ENCODE peak calls at places on chromosomes 3 and 15, in ten cellular contexts. N, U, J, V, C, I, D, B, P and R are unnamed samples.

GRCh38 chr15:90086868-90087268 is 15.4 kb downstream of the IDH2 start:
- DNase-seq in V (no peak), J (peak), I (peak), C (no peak), B (no peak), D (no peak), P (peak), U (peak), N (no peak), R (no peak)

GRCh38 chr3:56930706-56931105 is 129.0 kb upstream of the ARHGEF3 start:
- DNase-seq in C (peak), D (no peak), J (no peak), V (no peak), N (no peak), I (no peak), B (no peak), U (no peak), P (no peak), R (no peak)

GRCh38 chr3:46490338-46491084 is 7.3 kb upstream of the RTP3 start:
- DNase-seq in P (peak), B (no peak), J (no peak), V (no peak), C (no peak), D (no peak), N (no peak), I (no peak), U (no peak), R (no peak)

GRCh38 chr15:92949604-92950249 is 49.6 kb downstream of the CHD2 start:
- DNase-seq in B (no peak), J (no peak), D (no peak), N (no peak), P (no peak), C (peak), V (no peak), I (no peak), U (no peak), R (no peak)

GRCh38 chr3:111901617-111902016 is 42.6 kb downstream of the PHLDB2 start:
- DNase-seq in J (no peak), P (no peak), N (no peak), I (no peak), V (no peak), D (no peak), B (no peak), U (no peak), C (no peak), R (no peak)

GRCh38 chr3:10248984-10249748 is 907 bp downstream of the TATDN2 start:
- DNase-seq in V (peak), C (no peak), I (peak), U (peak), J (peak), N (no peak), D (no peak), P (peak), B (no peak), R (no peak)

GRCh38 chr3:51384145-51384729 is 854 bp upstream of the MANF start:
- DNase-seq in I (no peak), D (no peak), C (no peak), V (no peak), P (no peak), J (no peak), N (no peak), B (no peak), U (peak), R (no peak)

GRCh38 chr15:58748787-58749531 is 548 bp downstream of the ADAM10 start:
- DNase-seq in D (peak), N (no peak), C (no peak), U (peak), P (peak), B (peak), J (peak), I (peak), V (peak), R (peak)

GRCh38 chr3:188915137-188915536 is 256.6 kb upstream of the TPRG1 start:
- DNase-seq in I (no peak), U (no peak), B (no peak), P (peak), N (no peak), C (no peak), D (no peak), V (no peak), J (no peak), R (no peak)

GRCh38 chr15:65115542-65115941 is 542 bp upstream of the UBAP1L start:
- DNase-seq in D (no peak), N (no peak), I (no peak), U (no peak), B (no peak), J (no peak), V (no peak), C (no peak), P (no peak), R (no peak)

GRCh38 chr3:133379926-133380325 is 19.9 kb upstream of the BFSP2 start:
- DNase-seq in J (no peak), V (no peak), B (no peak), I (no peak), N (no peak), P (no peak), D (no peak), U (no peak), C (no peak), R (no peak)

GRCh38 chr3:133374706-133375105 is 25.1 kb upstream of the BFSP2 start:
- DNase-seq in I (no peak), V (no peak), U (no peak), B (no peak), P (peak), J (no peak), N (no peak), C (no peak), D (no peak), R (no peak)

GRCh38 chr3:133380481-133381225 is 19.2 kb upstream of the BFSP2 start:
- DNase-seq in C (no peak), P (no peak), N (no peak), I (no peak), D (no peak), V (no peak), B (no peak), J (no peak), U (no peak), R (no peak)

GRCh38 chr3:133381346-133382109 is 18.3 kb upstream of the BFSP2 start:
- DNase-seq in P (no peak), N (no peak), J (no peak), B (no peak), I (no peak), C (no peak), D (no peak), V (no peak), U (no peak), R (no peak)

GRCh38 chr3:133376805-133377204 is 23.1 kb upstream of the BFSP2 start:
- DNase-seq in P (no peak), C (no peak), N (no peak), D (no peak), I (no peak), U (no peak), V (no peak), B (no peak), J (no peak), R (no peak)
- TF ChIP-seq CTCF in P (no peak), C (peak), N (peak), D (no peak), I (no peak), U (no peak), V (no peak), B (no peak), J (peak), R (no peak)

DNA sequence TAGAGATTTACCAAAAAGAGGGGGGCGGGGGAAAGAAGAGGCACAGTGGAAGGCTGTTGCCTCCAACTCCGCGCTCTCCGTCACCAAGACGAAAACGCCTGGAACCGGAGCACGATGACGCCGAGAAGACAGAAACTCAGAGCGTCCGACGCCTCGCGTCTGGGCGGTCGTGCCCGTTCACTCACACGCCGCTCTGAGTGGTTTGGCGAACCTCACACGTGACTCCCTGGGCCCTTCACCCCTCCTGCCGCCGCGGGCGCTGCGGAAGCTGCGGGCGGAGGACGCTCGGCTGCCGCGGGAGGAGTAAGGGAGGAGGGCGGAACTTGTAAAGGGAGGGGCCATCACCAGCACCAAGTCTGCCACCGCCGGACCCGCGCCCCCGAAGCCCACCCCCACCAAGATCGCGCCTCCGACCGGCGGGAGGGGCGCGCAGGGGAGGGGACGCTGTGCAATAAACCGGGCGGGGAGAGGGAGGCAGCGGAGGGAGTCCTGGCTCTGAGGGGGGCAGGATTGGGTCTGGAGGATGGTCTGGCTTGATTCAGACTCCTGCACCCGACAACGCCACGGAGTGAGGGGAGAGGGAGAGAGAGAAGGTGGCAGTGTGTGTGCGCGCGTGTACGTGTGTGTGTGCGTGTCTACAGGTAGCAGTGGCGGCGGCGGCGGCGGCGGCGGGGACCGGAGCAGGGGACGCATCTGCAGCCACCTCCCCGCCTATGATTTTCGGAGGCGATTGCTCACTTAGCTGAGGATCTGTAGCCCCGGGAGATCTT is 1.9 kb upstream of the NLGN1 start:
- DNase-seq in V (peak), I (no peak), D (peak), C (peak), U (peak), B (no peak), P (peak), N (peak), J (peak), R (peak)
- TF ChIP-seq CTCF in V (no peak), I (no peak), D (no peak), C (no peak), U (no peak), B (no peak), P (no peak), N (no peak), J (peak), R (no peak)

GRCh38 chr3:128555098-128555825 is 62.3 kb upstream of the GATA2 start:
- DNase-seq in B (no peak), U (no peak), J (peak), I (no peak), C (no peak), P (no peak), V (no peak), D (peak), N (no peak), R (no peak)
- TF ChIP-seq CTCF in B (no peak), U (no peak), J (no peak), I (no peak), C (no peak), P (no peak), V (no peak), D (no peak), N (no peak), R (no peak)

DNA sequence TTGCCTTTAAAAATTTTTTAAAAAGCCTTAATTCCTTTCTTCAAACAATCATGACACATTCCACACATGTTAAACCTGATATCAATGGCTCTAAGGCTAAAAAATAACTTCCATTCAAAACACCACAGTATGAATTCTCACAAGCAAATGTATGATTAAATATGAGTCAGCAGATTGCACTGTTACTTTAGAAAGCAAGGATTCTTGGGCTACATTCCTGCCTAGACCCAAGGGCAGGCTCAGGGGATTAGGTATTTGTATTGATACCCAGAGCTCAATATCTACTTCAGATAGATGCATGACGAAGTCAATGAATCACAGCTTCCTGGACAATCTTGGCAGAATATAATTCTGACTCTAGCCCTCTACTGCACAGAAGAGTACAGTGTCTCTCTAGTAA is 65.7 kb downstream of the RARB start:
- DNase-seq in C (peak), P (peak), B (no peak), I (peak), N (peak), D (no peak), U (no peak), V (no peak), J (no peak), R (no peak)
- TF ChIP-seq CTCF in C (no peak), P (peak), B (no peak), I (no peak), N (no peak), D (no peak), U (no peak), V (no peak), J (no peak), R (no peak)

GRCh38 chr3:157755254-157755653 is 252.0 kb upstream of the VEPH1 start:
- DNase-seq in V (no peak), U (no peak), N (no peak), J (peak), D (no peak), P (peak), C (no peak), I (no peak), B (no peak), R (no peak)
- TF ChIP-seq CTCF in V (no peak), U (peak), N (peak), J (peak), D (no peak), P (peak), C (peak), I (no peak), B (no peak), R (no peak)

GRCh38 chr3:129604223-129604941 is 2.1 kb downstream of the PLXND1 start:
- DNase-seq in P (no peak), V (no peak), B (no peak), U (no peak), I (no peak), C (no peak), N (no peak), J (no peak), D (no peak), R (no peak)

GRCh38 chr3:129606522-129607390 is at the start of gene PLXND1:
- DNase-seq in C (no peak), N (no peak), V (no peak), B (no peak), J (peak), U (peak), I (peak), D (peak), P (peak), R (no peak)

GRCh38 chr3:129607391-129608068 is 1.1 kb upstream of the PLXND1 start:
- DNase-seq in B (no peak), C (no peak), V (no peak), J (peak), D (no peak), N (no peak), P (no peak), U (no peak), I (no peak), R (no peak)

GRCh38 chr3:129604942-129605592 is 1.4 kb downstream of the PLXND1 start:
- DNase-seq in J (peak), I (no peak), D (no peak), N (no peak), B (no peak), C (no peak), U (peak), V (no peak), P (no peak), R (no peak)

DNA sequence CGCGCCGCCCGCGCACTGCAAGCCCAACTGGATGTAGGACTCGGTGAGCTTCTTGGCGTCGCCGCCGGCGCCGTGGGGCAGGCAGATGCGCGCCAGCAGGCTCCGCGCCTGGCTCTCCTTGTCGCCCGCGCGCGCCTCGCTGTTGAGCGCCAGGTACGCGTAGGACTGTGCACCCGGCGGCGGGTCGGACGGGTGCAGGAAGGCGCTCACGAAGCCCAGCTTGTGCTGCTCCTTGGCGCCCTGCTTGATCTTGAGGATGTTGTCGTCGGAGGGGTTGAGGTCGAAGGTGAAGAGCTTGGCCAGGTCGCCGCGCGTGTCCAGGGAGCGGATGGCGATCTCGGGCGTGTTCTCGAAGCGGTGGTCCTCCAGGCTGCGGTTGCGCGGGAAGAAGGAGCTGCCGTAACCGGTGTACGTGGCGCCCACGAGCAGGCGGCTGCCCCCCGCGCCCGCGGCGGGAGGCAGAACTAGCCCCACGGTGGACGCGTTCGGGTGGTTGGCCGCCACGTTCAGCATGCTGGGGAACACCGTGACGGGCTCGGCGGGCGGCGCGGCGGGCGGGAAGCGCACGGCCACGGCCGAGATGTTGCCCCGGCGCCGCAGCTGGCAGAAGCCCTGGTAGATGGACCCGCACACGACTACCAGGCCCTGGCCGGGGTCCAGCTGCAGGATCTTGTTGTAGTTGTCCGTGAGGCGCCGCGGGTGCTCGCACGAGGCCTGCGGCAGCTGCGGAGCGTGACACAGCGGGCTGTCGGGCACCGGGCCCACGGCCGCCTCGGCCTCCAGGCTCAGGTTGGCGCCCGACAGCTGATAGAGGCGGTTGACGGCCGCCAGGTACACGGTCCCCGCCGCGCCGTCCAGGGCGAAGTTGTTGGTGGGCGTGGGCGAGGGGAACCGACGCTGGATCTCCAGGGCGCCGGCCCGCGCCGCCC is 619 bp downstream of the PLXND1 start:
- DNase-seq in J (peak), V (peak), N (no peak), P (peak), D (no peak), C (no peak), U (no peak), B (no peak), I (peak), R (no peak)
- TF ChIP-seq CTCF in J (peak), V (no peak), N (peak), P (no peak), D (no peak), C (peak), U (no peak), B (no peak), I (no peak), R (no peak)

GRCh38 chr3:12328132-12328915 is 39.5 kb downstream of the PPARG start:
- DNase-seq in P (no peak), D (no peak), I (no peak), J (peak), B (no peak), U (no peak), C (no peak), V (no peak), N (no peak), R (no peak)

GRCh38 chr3:12325594-12326295 is 36.9 kb downstream of the PPARG start:
- DNase-seq in U (no peak), D (no peak), J (no peak), N (no peak), C (no peak), B (no peak), V (no peak), P (peak), I (no peak), R (no peak)

GRCh38 chr3:12318758-12319621 is 30.1 kb downstream of the PPARG start:
- DNase-seq in J (no peak), U (no peak), D (no peak), I (no peak), N (no peak), V (no peak), P (peak), B (no peak), C (no peak), R (no peak)

GRCh38 chr3:12317914-12318313 is 29.0 kb downstream of the PPARG start:
- DNase-seq in V (no peak), I (no peak), C (no peak), U (no peak), N (no peak), J (no peak), P (no peak), B (no peak), D (peak), R (no peak)

GRCh38 chr3:12323237-12323636 is 34.4 kb downstream of the PPARG start:
- DNase-seq in P (no peak), C (no peak), U (no peak), B (no peak), D (no peak), V (no peak), N (no peak), I (no peak), J (no peak), R (no peak)
- TF ChIP-seq CTCF in P (no peak), C (no peak), U (no peak), B (no peak), D (no peak), V (no peak), N (no peak), I (no peak), J (no peak), R (no peak)

GRCh38 chr3:133377396-133377795 is 22.5 kb upstream of the BFSP2 start:
- DNase-seq in P (peak), U (no peak), I (peak), C (no peak), J (peak), V (no peak), D (no peak), N (no peak), B (no peak), R (no peak)
- TF ChIP-seq CTCF in P (peak), U (peak), I (peak), C (peak), J (peak), V (peak), D (peak), N (peak), B (no peak), R (peak)

GRCh38 chr3:43074482-43074881 is 31.4 kb downstream of the POMGNT2 start:
- DNase-seq in J (no peak), N (no peak), V (no peak), U (no peak), D (no peak), I (no peak), P (no peak), C (no peak), B (no peak), R (no peak)

GRCh38 chr3:43073116-43073835 is 32.6 kb downstream of the POMGNT2 start:
- DNase-seq in D (no peak), V (no peak), U (no peak), C (no peak), I (no peak), P (no peak), N (no peak), B (no peak), J (no peak), R (peak)

GRCh38 chr3:43072361-43072760 is 33.5 kb downstream of the POMGNT2 start:
- DNase-seq in N (no peak), V (no peak), U (no peak), D (no peak), C (no peak), P (no peak), I (no peak), B (no peak), J (no peak), R (peak)

GRCh38 chr3:43073836-43074220 is 32.1 kb downstream of the POMGNT2 start:
- DNase-seq in P (no peak), J (no peak), U (no peak), I (no peak), D (no peak), N (no peak), C (no peak), B (no peak), V (no peak), R (peak)

DNA sequence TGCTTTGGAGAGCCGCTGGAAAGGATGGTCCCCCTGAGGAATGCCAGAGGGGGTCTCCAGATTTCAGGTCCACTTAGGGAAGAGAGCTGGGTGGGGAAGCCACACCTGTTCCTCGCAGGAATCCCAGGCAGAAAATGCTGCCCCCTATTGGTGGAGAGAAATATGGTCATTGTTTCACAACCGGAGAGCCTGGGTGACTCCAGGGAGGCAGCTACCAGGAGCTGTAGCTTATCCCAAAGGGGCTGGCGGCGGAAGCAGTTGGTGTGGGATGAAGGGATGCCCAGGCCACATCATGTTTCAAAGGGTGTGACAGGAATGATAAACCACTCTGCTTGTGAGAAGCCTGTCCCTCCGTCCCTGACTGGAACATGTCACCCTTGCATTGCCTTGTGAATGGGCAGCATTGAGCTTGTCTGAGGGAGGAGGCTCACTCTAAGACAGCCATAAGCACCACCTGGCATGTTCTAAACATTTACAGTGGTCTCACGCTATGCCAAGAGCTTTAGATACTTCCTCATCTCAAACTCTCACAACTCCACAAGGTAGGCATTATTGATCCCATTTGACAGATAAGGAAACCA is 34.5 kb downstream of the POMGNT2 start:
- DNase-seq in I (no peak), B (no peak), C (no peak), N (no peak), D (no peak), P (no peak), U (no peak), J (peak), V (no peak), R (peak)
- TF ChIP-seq CTCF in I (peak), B (no peak), C (peak), N (peak), D (no peak), P (peak), U (peak), J (peak), V (peak), R (no peak)